ENCODE peak calls at places on chromosome 1, in seven cellular contexts. R is tibial nerve, Q is suprapubic skin, P is A549, L is H1, C is transverse colon, E is ovary. G is an unnamed sample.

GRCh38 chr1:152047607-152047953 is 10.8 kb upstream of the S100A11 start:
- DNase-seq in Q (peak), L (no peak), C (no peak), R (no peak), E (peak), P (peak), G (peak)

GRCh38 chr1:94806451-94806861 is 13.7 kb upstream of the SLC44A3 start:
- DNase-seq in L (no peak), P (no peak), E (no peak), R (no peak), Q (no peak), C (no peak), G (no peak)

GRCh38 chr1:175841613-175842234 is 98.3 kb upstream of the TNR start:
- DNase-seq in L (no peak), E (no peak), P (no peak), Q (no peak), R (no peak), C (no peak), G (no peak)

GRCh38 chr1:98903261-98903660 is 101.4 kb downstream of the PLPPR5 start:
- DNase-seq in P (no peak), C (no peak), E (no peak), L (no peak), R (no peak), Q (no peak), G (no peak)

GRCh38 chr1:109923946-109924275 is 13.3 kb downstream of the CSF1 start:
- DNase-seq in R (no peak), Q (peak), L (no peak), P (no peak), C (no peak), E (peak), G (no peak)

GRCh38 chr1:58783090-58783992 is 506 bp downstream of the JUN start:
- DNase-seq in C (peak), P (no peak), L (no peak), Q (peak), R (peak), E (peak), G (peak)

GRCh38 chr1:199018471-199019135 is 379.8 kb downstream of the PTPRC start:
- DNase-seq in Q (no peak), R (no peak), E (no peak), C (no peak), P (no peak), L (no peak), G (no peak)

GRCh38 chr1:227816750-227817446 is 1.4 kb downstream of the PRSS38 start:
- DNase-seq in L (no peak), E (no peak), P (no peak), Q (no peak), C (no peak), R (no peak), G (no peak)

GRCh38 chr1:112464501-112464900 is 44.3 kb upstream of the WNT2B start:
- DNase-seq in C (peak), L (no peak), Q (peak), P (no peak), E (no peak), R (no peak), G (no peak)

DNA sequence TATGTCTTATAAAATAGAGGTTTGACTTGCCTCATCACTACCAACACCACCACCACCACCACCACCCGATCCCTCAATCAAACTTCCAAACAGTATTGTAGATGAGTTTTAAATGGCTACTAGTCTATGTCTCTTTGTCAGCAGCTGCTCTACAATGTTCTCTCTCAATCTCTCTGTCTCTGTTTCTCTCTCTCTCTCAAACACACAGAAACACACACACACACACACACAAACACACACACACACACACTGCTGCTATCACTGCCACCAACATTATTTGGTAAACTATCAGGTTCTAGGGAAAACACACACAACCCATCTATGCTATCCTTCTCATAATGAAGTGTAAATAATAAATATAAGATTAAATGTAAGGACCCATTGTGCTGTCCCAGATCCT is 2.4 kb downstream of the TNFSF4 start:
- DNase-seq in P (no peak), L (no peak), C (no peak), E (no peak), Q (no peak), R (no peak), G (no peak)
- TF ChIP-seq POLR2A in P (no peak), L (no peak), C (no peak), E (no peak), Q (no peak), R (no peak), G (no peak)

GRCh38 chr1:87249803-87250202 is 78.9 kb upstream of the LMO4 start:
- DNase-seq in Q (no peak), P (no peak), E (no peak), L (no peak), C (no peak), R (no peak), G (no peak)
- H3K27ac ChIP-seq in Q (no peak), P (no peak), E (no peak), L (no peak), C (no peak), R (no peak), G (no peak)

DNA sequence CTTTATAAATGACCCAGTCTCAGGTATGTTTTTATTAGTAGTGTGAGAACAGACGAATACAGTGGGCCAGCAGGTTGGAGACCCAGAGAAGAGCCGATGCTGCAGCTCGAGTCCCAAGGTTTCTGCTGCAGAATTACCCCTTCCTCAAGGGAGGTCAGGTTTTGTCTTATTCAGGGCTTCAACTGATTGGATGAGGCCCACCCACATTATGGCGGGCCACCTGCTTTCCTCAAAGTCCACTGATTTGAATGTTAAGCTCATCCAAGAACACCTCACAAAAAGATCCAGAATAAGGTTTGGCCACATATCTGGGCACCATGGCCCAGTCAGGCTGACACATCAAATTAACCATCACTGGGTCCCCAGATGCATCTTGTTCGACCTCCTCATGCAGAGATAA is 40.9 kb downstream of the FBXO2 start:
- DNase-seq in R (no peak), P (no peak), C (no peak), E (no peak), Q (no peak), L (no peak), G (no peak)
- TF ChIP-seq EP300 in R (no peak), P (no peak), C (no peak), E (no peak), Q (no peak), L (no peak), G (no peak)

DNA sequence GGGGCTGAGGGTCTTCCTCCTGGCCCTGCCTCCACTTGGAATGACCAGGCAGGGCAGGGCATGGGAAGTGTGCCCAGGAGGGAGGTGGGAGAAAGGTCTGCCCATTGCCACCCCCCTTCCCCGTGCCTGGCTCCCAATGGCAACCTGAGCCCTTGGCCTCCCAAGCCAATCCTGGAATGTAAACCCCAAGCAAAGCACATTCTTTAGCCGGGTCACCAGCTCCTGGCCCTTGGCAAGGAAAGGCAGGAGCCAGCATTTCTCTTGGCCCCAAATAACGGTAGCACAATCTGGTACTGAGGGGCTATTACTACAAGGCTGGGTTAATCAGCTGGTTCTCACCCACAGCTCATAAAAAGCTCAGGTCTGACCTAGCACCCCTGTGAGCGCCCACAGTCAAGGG is 6.9 kb upstream of the NUAK2 start:
- DNase-seq in R (no peak), C (no peak), P (no peak), E (no peak), L (no peak), Q (no peak), G (no peak)
- TF ChIP-seq POLR2A in R (no peak), C (no peak), P (no peak), E (no peak), L (no peak), Q (no peak), G (no peak)

GRCh38 chr1:63643926-63644325 is 50.7 kb downstream of the PGM1 start:
- DNase-seq in E (no peak), L (no peak), P (no peak), C (no peak), R (no peak), Q (no peak), G (peak)
- H3K27ac ChIP-seq in E (no peak), L (no peak), P (no peak), C (no peak), R (peak), Q (no peak), G (no peak)

GRCh38 chr1:66350001-66350547 is 183.9 kb upstream of the SGIP1 start:
- DNase-seq in R (peak), Q (no peak), L (no peak), E (no peak), C (peak), P (no peak), G (peak)
- TF ChIP-seq EP300 in R (no peak), Q (no peak), L (peak), E (no peak), C (no peak), P (no peak), G (no peak)

GRCh38 chr1:1777510-1777909 is 760 bp downstream of the NADK start:
- DNase-seq in E (peak), P (no peak), L (no peak), Q (no peak), C (no peak), R (peak), G (no peak)
- TF ChIP-seq POLR2A in E (no peak), P (no peak), L (no peak), Q (no peak), C (no peak), R (no peak), G (no peak)

DNA sequence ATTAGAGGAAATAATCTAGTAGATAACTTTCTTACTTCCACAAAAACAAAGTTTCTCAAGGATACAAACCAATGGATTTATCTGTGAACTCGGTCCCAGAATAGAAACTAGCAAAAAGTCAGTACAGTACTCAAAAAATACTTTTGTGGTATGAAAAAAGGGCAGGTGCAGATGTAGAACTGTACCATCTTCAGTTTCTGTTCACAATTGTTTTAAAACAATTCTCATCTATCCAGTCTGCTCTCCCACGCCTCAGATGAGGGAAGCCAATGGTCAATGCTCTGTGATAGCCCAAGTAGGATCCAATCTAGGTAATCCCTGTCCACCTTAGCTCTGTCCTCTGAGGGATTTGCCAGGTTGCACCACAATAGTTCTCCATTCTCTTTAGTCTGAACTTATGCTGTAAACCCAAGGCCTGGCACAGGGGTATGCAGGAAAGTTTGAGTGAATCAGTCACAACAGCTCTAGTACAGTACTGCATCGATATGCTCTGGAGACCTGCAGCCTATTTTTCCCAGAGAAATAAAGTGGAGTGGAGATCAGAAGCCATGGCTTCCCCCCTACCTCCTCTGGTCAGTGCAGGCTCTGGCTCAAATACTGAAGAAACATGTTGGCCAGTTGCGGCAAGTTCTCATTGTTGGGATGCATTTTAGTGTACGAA is 1.4 kb downstream of the KTI12 start:
- DNase-seq in E (no peak), P (peak), Q (no peak), L (no peak), R (no peak), C (no peak), G (no peak)
- H3K27ac ChIP-seq in E (peak), P (peak), Q (no peak), L (no peak), R (peak), C (peak), G (peak)

GRCh38 chr1:22350171-22350961 is 101.3 kb upstream of the ZBTB40 start:
- DNase-seq in Q (no peak), C (no peak), P (no peak), L (no peak), R (no peak), E (no peak), G (no peak)
- TF ChIP-seq EP300 in Q (no peak), C (no peak), P (no peak), L (no peak), R (no peak), E (no peak), G (no peak)